ENCODE peak calls at places on chromosomes 3 and 15, in four cellular contexts. F, M, D and Q are unnamed samples.
A peak's percentile ranks its signal among the peaks of the same experiment; 100 is the strongest.

GRCh38 chr3:156678216-156678615 is 3.8 kb downstream of the TIPARP start:
- DNase-seq in F (no peak), M (no peak), D (no peak), Q (no peak)

GRCh38 chr15:72155021-72155621 is 36.9 kb downstream of the SENP8 start:
- DNase-seq in F (peak; percentile 83), M (peak; percentile 56), D (no peak), Q (no peak)

GRCh38 chr15:22942877-22943276 is 37.3 kb downstream of the CYFIP1 start:
- DNase-seq in F (no peak), M (no peak), D (no peak), Q (no peak)

GRCh38 chr15:43775411-43775965 is 1.3 kb downstream of the ELL3 start:
- DNase-seq in F (peak; percentile 85), M (peak; percentile 72), D (no peak), Q (peak; percentile 35)

GRCh38 chr3:27943106-27943505 is 221.0 kb upstream of the EOMES start:
- DNase-seq in F (peak; percentile 23), M (peak; percentile 4), D (no peak), Q (no peak)

GRCh38 chr3:192229866-192230265 is 497.5 kb downstream of the FGF12 start:
- DNase-seq in F (no peak), M (no peak), D (no peak), Q (no peak)

GRCh38 chr3:70042683-70043082 is 43.1 kb downstream of the SAMMSON start:
- DNase-seq in F (no peak), M (no peak), D (no peak), Q (no peak)

GRCh38 chr15:62977952-62978811 is 64.4 kb upstream of the TPM1 start:
- DNase-seq in F (peak; percentile 28), M (peak; percentile 39), D (peak; percentile 78), Q (peak; percentile 31)

GRCh38 chr3:45593708-45594601 is 596 bp upstream of the LIMD1 start:
- DNase-seq in F (peak; percentile 43), M (peak; percentile 64), D (no peak), Q (peak; percentile 37)

GRCh38 chr3:127394984-127395662 is 107.3 kb upstream of the PRR20G start:
- DNase-seq in F (no peak), M (no peak), D (no peak), Q (no peak)

GRCh38 chr15:64134322-64134829 is 17.2 kb upstream of the SNX22 start:
- DNase-seq in F (no peak), M (peak; percentile 92), D (no peak), Q (no peak)

GRCh38 chr15:80527961-80528360 is 123.8 kb downstream of the ARNT2 start:
- DNase-seq in F (no peak), M (no peak), D (no peak), Q (no peak)
- TF ChIP-seq CTCF in F (no peak), M (no peak), D (no peak), Q (no peak)

DNA sequence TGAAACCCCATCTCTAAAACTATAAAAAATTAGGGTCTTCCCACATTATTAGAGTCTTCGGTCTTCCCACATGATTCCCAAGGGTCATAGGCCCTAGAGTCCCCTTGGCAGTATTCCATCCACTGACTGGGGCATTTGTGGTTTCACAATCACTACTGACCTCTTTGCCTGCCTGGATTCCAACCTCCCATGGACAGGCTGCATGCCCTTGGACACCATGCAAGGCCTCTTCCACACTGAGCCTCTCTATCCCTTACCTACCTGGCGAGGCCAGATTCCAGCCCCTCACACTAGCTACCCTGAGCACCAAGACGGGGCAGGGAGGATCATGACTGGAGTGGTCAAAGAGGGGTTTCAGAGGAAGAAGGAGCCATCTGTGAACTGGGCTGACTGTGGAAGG is 64.4 kb downstream of the SRGAP3 start:
- DNase-seq in F (no peak), M (no peak), D (no peak), Q (no peak)
- H3K36me3 ChIP-seq in F (peaks cover 2% of the 10 kb centered on the region), M (no peaks in the 10 kb centered on the region), D (no peaks in the 10 kb centered on the region), Q (no peaks in the 10 kb centered on the region)

GRCh38 chr3:153215497-153215896 is 53.5 kb downstream of the RAP2B start:
- DNase-seq in F (no peak), M (no peak), D (no peak), Q (no peak)

GRCh38 chr3:153210660-153211059 is 48.6 kb downstream of the RAP2B start:
- DNase-seq in F (peak; percentile 80), M (no peak), D (no peak), Q (no peak)

GRCh38 chr3:153215971-153216370 is 53.9 kb downstream of the RAP2B start:
- DNase-seq in F (no peak), M (no peak), D (no peak), Q (no peak)

GRCh38 chr3:153209596-153209995 is 47.6 kb downstream of the RAP2B start:
- DNase-seq in F (peak; percentile 85), M (no peak), D (no peak), Q (peak; percentile 51)

DNA sequence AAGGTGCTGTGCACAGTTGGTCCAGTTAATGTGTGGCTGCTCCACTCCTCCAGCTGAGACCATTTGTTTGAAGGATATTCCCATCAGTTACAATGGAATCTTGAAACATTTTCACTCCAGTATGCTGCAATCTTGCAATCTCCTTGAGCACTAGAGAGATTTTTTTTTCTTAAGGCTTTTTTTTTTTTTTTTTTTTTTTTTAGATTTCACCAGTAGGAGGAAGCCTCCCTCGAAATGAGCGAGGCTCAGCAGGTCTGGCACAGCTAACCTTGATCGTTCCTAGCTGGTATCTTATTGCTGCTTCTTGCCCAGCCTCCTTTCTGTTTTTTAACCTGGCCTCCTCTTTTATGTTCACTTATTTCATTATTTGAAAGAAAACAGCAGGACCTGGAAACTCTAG is 48.1 kb downstream of the RAP2B start:
- DNase-seq in F (no peak), M (no peak), D (no peak), Q (no peak)
- TF ChIP-seq CTCF in F (no peak), M (no peak), D (peak; percentile 13), Q (no peak)

GRCh38 chr3:185916042-185916833 is 21.6 kb downstream of the TRA2B start:
- DNase-seq in F (no peak), M (no peak), D (no peak), Q (no peak)
- H3K36me3 ChIP-seq in F (peaks cover 16% of the 10 kb centered on the region), M (peaks cover 84% of the 10 kb centered on the region), D (peaks cover 10% of the 10 kb centered on the region), Q (peaks cover 84% of the 10 kb centered on the region)

GRCh38 chr15:42175671-42176070 is 19.2 kb upstream of the PLA2G4F start:
- DNase-seq in F (no peak), M (no peak), D (no peak), Q (no peak)
- TF ChIP-seq CTCF in F (no peak), M (no peak), D (no peak), Q (no peak)

GRCh38 chr3:187064210-187065115 is 74.8 kb downstream of the RPL39L start:
- DNase-seq in F (peak; percentile 82), M (no peak), D (no peak), Q (no peak)

GRCh38 chr3:187061748-187062147 is 77.5 kb downstream of the RPL39L start:
- DNase-seq in F (no peak), M (no peak), D (no peak), Q (no peak)

GRCh38 chr3:187066228-187066995 is 72.9 kb downstream of the RPL39L start:
- DNase-seq in F (peak; percentile 73), M (peak; percentile 39), D (no peak), Q (no peak)

GRCh38 chr3:187063286-187064081 is 75.8 kb downstream of the RPL39L start:
- DNase-seq in F (peak; percentile 93), M (no peak), D (no peak), Q (no peak)

GRCh38 chr3:187062526-187063177 is 76.6 kb downstream of the RPL39L start:
- DNase-seq in F (peak; percentile 91), M (no peak), D (peak; percentile 56), Q (peak; percentile 44)
- H3K36me3 ChIP-seq in F (peaks cover 1% of the 10 kb centered on the region), M (no peaks in the 10 kb centered on the region), D (no peaks in the 10 kb centered on the region), Q (no peaks in the 10 kb centered on the region)

DNA sequence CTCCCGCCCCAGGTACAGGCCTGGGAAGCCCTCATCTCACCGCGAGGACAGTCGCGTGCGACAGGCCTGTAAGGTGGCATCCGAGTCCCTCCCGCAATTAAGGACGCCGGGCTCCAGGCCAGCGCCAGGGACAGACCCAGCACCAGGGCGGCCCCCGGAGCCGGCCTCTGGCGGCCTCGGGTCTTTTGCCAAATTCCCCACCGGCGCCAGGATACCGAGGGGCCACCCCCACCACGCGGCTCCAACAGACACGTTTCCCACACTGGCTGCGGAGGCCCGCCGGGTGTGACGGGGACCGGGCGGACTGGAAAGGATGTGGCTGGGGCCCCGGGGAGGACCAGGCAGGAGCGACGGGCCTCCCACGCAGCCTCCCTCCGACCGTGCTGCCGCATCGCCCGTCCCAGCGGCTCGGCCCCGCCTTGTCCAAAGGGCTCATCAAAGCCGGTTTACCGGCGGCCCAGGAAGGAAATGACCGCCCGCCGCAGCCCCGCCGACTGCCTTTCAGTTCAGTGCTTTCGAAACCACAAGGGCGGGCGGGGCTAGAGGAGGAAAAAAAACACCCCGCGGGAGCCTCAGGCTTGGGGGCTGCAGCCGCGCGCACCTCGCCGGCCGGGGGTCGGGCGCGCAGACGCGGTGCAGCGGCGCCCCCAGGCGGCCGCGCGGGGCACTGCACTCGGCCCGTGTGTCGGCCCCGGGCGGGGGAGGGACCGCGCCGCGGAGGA is 11.2 kb downstream of the XXYLT1 start:
- DNase-seq in F (peak; percentile 61), M (peak; percentile 93), D (peak; percentile 62), Q (peak; percentile 95)
- TF ChIP-seq CTCF in F (peak; percentile 39), M (peak; percentile 16), D (no peak), Q (peak; percentile 36)